ENCODE peak calls at places on chromosomes 5 and 9, in five cellular contexts. J is omental fat pad; P is astrocyte of the hippocampus; D is psoas muscle; Q is activated CD8-positive, alpha-beta memory T cell treated with anti-CD3 and anti-CD28 coated beads for 4 hours. I is an unnamed sample.

GRCh38 chr5:76303917-76304316 is 99.2 kb upstream of the IQGAP2 start:
- DNase-seq in J (no peak), P (no peak), D (no peak), Q (peak; percentile 16), I (no peak)

GRCh38 chr9:6525326-6526040 is 112.5 kb downstream of the UHRF2 start:
- DNase-seq in J (no peak), P (peak; percentile 26), D (no peak), Q (no peak), I (no peak)

GRCh38 chr5:179914032-179914755 is 6.5 kb upstream of the TBC1D9B start:
- DNase-seq in J (no peak), P (peak; percentile 45), D (no peak), Q (no peak), I (peak; percentile 98)

GRCh38 chr5:311963-312362 is 9.6 kb upstream of the AHRR start:
- DNase-seq in J (no peak), P (no peak), D (no peak), Q (no peak), I (no peak)

GRCh38 chr5:148785223-148785622 is 41.2 kb upstream of the ADRB2 start:
- DNase-seq in J (no peak), P (no peak), D (no peak), Q (no peak), I (no peak)

GRCh38 chr5:375336-375920 is 53.9 kb downstream of the AHRR start:
- DNase-seq in J (no peak), P (no peak), D (no peak), Q (no peak), I (no peak)

GRCh38 chr9:113580041-113580953 is 116.8 kb downstream of the RGS3 start:
- DNase-seq in J (no peak), P (peak; percentile 61), D (peak; percentile 77), Q (peak; percentile 55), I (peak; percentile 84)

GRCh38 chr5:137214446-137215189 is 284.5 kb downstream of the SPOCK1 start:
- DNase-seq in J (no peak), P (no peak), D (no peak), Q (no peak), I (no peak)

GRCh38 chr5:219492-219891 is 1.4 kb downstream of the SDHA start:
- DNase-seq in J (no peak), P (peak; percentile 65), D (no peak), Q (no peak), I (peak; percentile 30)

GRCh38 chr5:157370967-157371366 is 89.0 kb upstream of the NIPAL4 start:
- DNase-seq in J (no peak), P (peak; percentile 63), D (no peak), Q (no peak), I (no peak)

GRCh38 chr5:5316333-5316732 is 106.1 kb upstream of the ICE1 start:
- DNase-seq in J (no peak), P (peak; percentile 75), D (no peak), Q (no peak), I (peak; percentile 78)

GRCh38 chr5:15285901-15286583 is 213.9 kb upstream of the FBXL7 start:
- DNase-seq in J (no peak), P (no peak), D (no peak), Q (no peak), I (peak; percentile 13)

GRCh38 chr5:125129151-125129806 is 382.8 kb upstream of the ZNF608 start:
- DNase-seq in J (no peak), P (no peak), D (no peak), Q (no peak), I (no peak)

GRCh38 chr5:54217826-54218503 is 92.4 kb downstream of the ARL15 start:
- DNase-seq in J (no peak), P (peak; percentile 84), D (no peak), Q (no peak), I (peak; percentile 78)

GRCh38 chr5:137342764-137343163 is 156.4 kb downstream of the SPOCK1 start:
- DNase-seq in J (no peak), P (peak; percentile 59), D (no peak), Q (no peak), I (peak; percentile 35)

GRCh38 chr5:61569353-61569752 is 237.3 kb downstream of the ZSWIM6 start:
- DNase-seq in J (no peak), P (no peak), D (no peak), Q (no peak), I (no peak)

GRCh38 chr9:93666279-93666784 is 89.9 kb downstream of the PHF2 start:
- DNase-seq in J (no peak), P (no peak), D (no peak), Q (no peak), I (no peak)

GRCh38 chr9:93956183-93956784 is 1.1 kb upstream of the BARX1 start:
- DNase-seq in J (no peak), P (no peak), D (no peak), Q (no peak), I (no peak)

GRCh38 chr5:135476615-135477493 is 24.7 kb upstream of the TIFAB start:
- DNase-seq in J (no peak), P (no peak), D (no peak), Q (no peak), I (no peak)

GRCh38 chr5:169288066-169288753 is 12.7 kb downstream of the SLIT3 start:
- DNase-seq in J (no peak), P (no peak), D (no peak), Q (no peak), I (no peak)

GRCh38 chr9:27183151-27183550 is 74.1 kb downstream of the TEK start:
- DNase-seq in J (no peak), P (peak; percentile 17), D (no peak), Q (no peak), I (no peak)

GRCh38 chr9:99822596-99823391 is 1.1 kb downstream of the NR4A3 start:
- DNase-seq in J (no peak), P (peak; percentile 83), D (peak; percentile 34), Q (no peak), I (peak; percentile 35)

GRCh38 chr5:157475432-157475831 is 15.4 kb downstream of the NIPAL4 start:
- DNase-seq in J (no peak), P (no peak), D (no peak), Q (no peak), I (no peak)

GRCh38 chr5:14490309-14490711 is 91.3 kb upstream of the OTULINL start:
- DNase-seq in J (no peak), P (no peak), D (no peak), Q (no peak), I (peak; percentile 64)

GRCh38 chr5:111070272-111071134 is 1.0 kb upstream of the TSLP start:
- DNase-seq in J (no peak), P (peak; percentile 74), D (peak; percentile 16), Q (peak; percentile 3), I (no peak)

GRCh38 chr5:103345461-103345860 is 86.9 kb downstream of the MACIR start:
- DNase-seq in J (no peak), P (no peak), D (no peak), Q (no peak), I (no peak)

GRCh38 chr9:89021154-89021803 is 30.0 kb downstream of the S1PR3 start:
- DNase-seq in J (no peak), P (peak; percentile 93), D (peak; percentile 49), Q (no peak), I (peak; percentile 94)

GRCh38 chr5:61304611-61305369 is 27.3 kb upstream of the ZSWIM6 start:
- DNase-seq in J (no peak), P (peak; percentile 70), D (no peak), Q (no peak), I (peak; percentile 53)

GRCh38 chr9:19104528-19105282 is 2.0 kb upstream of the HAUS6 start:
- DNase-seq in J (no peak), P (peak; percentile 24), D (no peak), Q (no peak), I (no peak)

GRCh38 chr5:97094579-97095317 is 47.7 kb downstream of the LIX1 start:
- DNase-seq in J (no peak), P (peak; percentile 16), D (no peak), Q (no peak), I (no peak)